ENCODE peak calls at places on chromosomes 6 and 20, in nine cellular contexts. Q, H, I, P, V, L, X, E and B are unnamed samples.

GRCh38 chr6:134909701-134910595 is 40.0 kb downstream of the ALDH8A1 start:
- DNase-seq in Q (no peak), H (no peak), I (no peak), P (no peak), V (no peak), L (no peak), X (no peak), E (no peak), B (no peak)

GRCh38 chr6:108165714-108166663 is at the start of gene NR2E1:
- DNase-seq in Q (peak), H (no peak), I (no peak), P (no peak), V (no peak), L (no peak), X (no peak), E (no peak), B (no peak)

GRCh38 chr20:22821826-22822225 is 213.3 kb upstream of the SSTR4 start:
- DNase-seq in Q (no peak), H (no peak), I (no peak), P (no peak), V (no peak), L (no peak), X (no peak), E (no peak), B (no peak)

GRCh38 chr20:10716855-10717254 is 43.1 kb upstream of the JAG1 start:
- DNase-seq in Q (peak), H (no peak), I (no peak), P (no peak), V (no peak), L (no peak), X (no peak), E (no peak), B (no peak)

GRCh38 chr20:703426-703825 is 27.8 kb upstream of the SCRT2 start:
- DNase-seq in Q (no peak), H (no peak), I (no peak), P (no peak), V (no peak), L (no peak), X (no peak), E (no peak), B (no peak)

GRCh38 chr6:47278545-47278944 is 31.2 kb downstream of the TNFRSF21 start:
- DNase-seq in Q (peak), H (no peak), I (peak), P (no peak), V (no peak), L (no peak), X (no peak), E (peak), B (no peak)

GRCh38 chr20:57738484-57738883 is 28.7 kb upstream of the PMEPA1 start:
- DNase-seq in Q (peak), H (no peak), I (peak), P (no peak), V (no peak), L (no peak), X (no peak), E (peak), B (no peak)

GRCh38 chr20:48489046-48489463 is 338.7 kb downstream of the PREX1 start:
- DNase-seq in Q (no peak), H (no peak), I (no peak), P (no peak), V (no peak), L (no peak), X (no peak), E (no peak), B (no peak)

GRCh38 chr6:3751730-3752537 is 421 bp upstream of the PXDC1 start:
- DNase-seq in Q (peak), H (peak), I (peak), P (peak), V (peak), L (peak), X (peak), E (peak), B (no peak)

GRCh38 chr6:26075063-26075717 is 12.0 kb upstream of the HFE start:
- DNase-seq in Q (no peak), H (peak), I (no peak), P (no peak), V (no peak), L (no peak), X (no peak), E (peak), B (no peak)

GRCh38 chr6:141483561-141484061 is 649.1 kb upstream of the GJE1 start:
- DNase-seq in Q (peak), H (no peak), I (no peak), P (no peak), V (no peak), L (peak), X (no peak), E (peak), B (peak)

GRCh38 chr20:34940126-34940525 is 15.5 kb downstream of the GSS start:
- DNase-seq in Q (no peak), H (no peak), I (no peak), P (no peak), V (no peak), L (no peak), X (peak), E (no peak), B (no peak)

GRCh38 chr20:16624106-16624505 is 50.9 kb upstream of the KIF16B start:
- DNase-seq in Q (peak), H (peak), I (no peak), P (no peak), V (no peak), L (no peak), X (no peak), E (no peak), B (no peak)

GRCh38 chr6:32184084-32184640 is at the start of gene AGER:
- DNase-seq in Q (no peak), H (no peak), I (no peak), P (no peak), V (no peak), L (no peak), X (no peak), E (no peak), B (no peak)

DNA sequence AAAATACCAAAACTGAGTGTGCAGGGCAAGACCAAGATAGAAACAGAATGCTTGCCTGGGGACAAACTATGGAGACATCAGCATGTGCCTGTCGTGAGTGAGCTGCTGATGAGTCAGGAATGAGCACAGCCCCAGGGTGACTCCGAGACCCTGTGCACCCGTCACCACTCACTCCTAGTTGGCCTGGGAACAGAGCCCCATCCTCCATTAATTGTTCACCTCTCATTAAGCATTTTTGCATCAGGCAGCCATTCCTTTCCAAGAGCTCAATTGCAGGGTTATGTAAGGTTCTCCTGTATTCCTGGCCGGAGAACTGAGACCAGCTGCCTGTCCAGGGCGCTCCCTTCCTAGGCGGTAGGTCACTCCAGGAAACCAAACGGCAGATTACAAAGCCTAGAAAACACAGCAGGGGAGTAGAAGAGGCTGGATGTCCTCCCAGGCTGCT is 532.8 kb upstream of the JARID2 start:
- DNase-seq in Q (peak), H (no peak), I (no peak), P (no peak), V (no peak), L (peak), X (peak), E (no peak), B (peak)
- H3K27ac ChIP-seq in Q (peak), H (no peak), I (no peak), P (peak), V (no peak), L (peak), X (peak), E (no peak), B (no peak)

DNA sequence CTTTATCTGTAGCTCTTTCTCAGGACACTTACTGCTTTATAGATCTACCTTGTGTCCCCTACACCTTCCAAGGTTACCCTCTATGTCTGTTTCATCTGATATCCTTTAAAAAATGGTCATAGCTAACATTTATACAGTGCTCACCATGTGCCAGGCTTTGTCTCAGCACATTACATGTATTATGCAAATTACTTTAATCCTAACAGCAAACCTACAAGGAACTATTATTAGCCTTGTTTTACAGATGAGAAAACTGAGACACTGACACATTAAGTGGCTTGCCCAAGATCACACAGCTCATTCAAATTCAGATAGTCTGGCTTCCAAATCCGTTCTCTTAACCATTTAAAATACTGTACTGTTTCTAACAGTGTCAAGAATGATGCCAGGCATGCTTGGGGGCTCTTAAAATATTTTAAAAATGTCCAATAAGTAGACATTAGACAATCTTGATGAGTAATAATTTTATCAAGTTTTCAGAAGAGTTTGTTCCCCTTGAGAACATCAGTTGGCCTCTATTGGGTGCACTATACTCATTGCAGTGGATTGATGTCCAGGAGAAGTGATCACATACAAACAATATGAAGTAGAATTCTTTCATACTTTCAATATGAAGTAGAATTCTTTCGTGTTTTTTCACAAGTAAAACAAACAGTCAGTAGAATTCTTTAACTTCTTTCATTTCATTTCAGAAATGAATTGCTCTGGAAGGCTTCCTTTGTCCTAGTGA is 69.6 kb downstream of the DNAH8 start:
- DNase-seq in Q (no peak), H (no peak), I (no peak), P (no peak), V (no peak), L (no peak), X (no peak), E (no peak), B (no peak)
- H3K27ac ChIP-seq in Q (no peak), H (no peak), I (no peak), P (no peak), V (no peak), L (no peak), X (no peak), E (no peak), B (no peak)

GRCh38 chr6:121666809-121667208 is 231.4 kb downstream of the GJA1 start:
- DNase-seq in Q (peak), H (peak), I (peak), P (no peak), V (no peak), L (no peak), X (no peak), E (peak), B (no peak)
- H3K27ac ChIP-seq in Q (peak), H (no peak), I (peak), P (peak), V (no peak), L (no peak), X (peak), E (no peak), B (no peak)

GRCh38 chr6:2111162-2111677 is 134.2 kb downstream of the GMDS start:
- DNase-seq in Q (peak), H (no peak), I (no peak), P (no peak), V (no peak), L (no peak), X (no peak), E (no peak), B (no peak)
- H3K27ac ChIP-seq in Q (no peak), H (no peak), I (no peak), P (peak), V (no peak), L (no peak), X (peak), E (no peak), B (no peak)